ENCODE peak calls at places on chromosome 14, in seven cellular contexts. T is uterus, C is neural progenitor cell, Q is substantia nigra, P is neuronal stem cell, V is heart left ventricle, H is body of pancreas. X is an unnamed sample.

GRCh38 chr14:101034986-101035385 is 131.5 kb upstream of the RTL1 start:
- DNase-seq in T (peak), C (no peak), Q (no peak), P (no peak), V (peak), H (no peak), X (no peak)

GRCh38 chr14:94601961-94602391 is 10.2 kb upstream of the SERPINA3 start:
- DNase-seq in T (peak), C (no peak), Q (no peak), P (no peak), V (peak), H (peak), X (no peak)

GRCh38 chr14:104694475-104694950 is 5.1 kb downstream of the INF2 start:
- DNase-seq in T (no peak), C (no peak), Q (peak), P (no peak), V (no peak), H (no peak), X (no peak)

GRCh38 chr14:85535916-85536834 is 6.2 kb downstream of the FLRT2 start:
- DNase-seq in T (no peak), C (peak), Q (no peak), P (no peak), V (no peak), H (peak), X (no peak)

GRCh38 chr14:101288436-101289229 is 272.7 kb upstream of the DIO3 start:
- DNase-seq in T (peak), C (no peak), Q (no peak), P (no peak), V (no peak), H (peak), X (no peak)

GRCh38 chr14:64303471-64303917 is 9.3 kb upstream of the ESR2 start:
- DNase-seq in T (no peak), C (peak), Q (no peak), P (peak), V (no peak), H (no peak), X (no peak)

GRCh38 chr14:55298423-55298822 is 27.2 kb downstream of the FBXO34 start:
- DNase-seq in T (no peak), C (no peak), Q (no peak), P (no peak), V (no peak), H (no peak), X (no peak)

GRCh38 chr14:21941885-21942284 is 268.3 kb upstream of the OR4E1 start:
- DNase-seq in T (no peak), C (no peak), Q (no peak), P (no peak), V (no peak), H (no peak), X (no peak)

GRCh38 chr14:73221945-73222344 is 15.4 kb upstream of the PAPLN start:
- DNase-seq in T (no peak), C (no peak), Q (no peak), P (no peak), V (no peak), H (no peak), X (no peak)

GRCh38 chr14:100611811-100612480 is 24.7 kb upstream of the BEGAIN start:
- DNase-seq in T (no peak), C (no peak), Q (no peak), P (no peak), V (peak), H (no peak), X (no peak)

GRCh38 chr14:35406811-35407630 is 2.5 kb upstream of the NFKBIA start:
- DNase-seq in T (no peak), C (peak), Q (no peak), P (peak), V (no peak), H (peak), X (no peak)

DNA sequence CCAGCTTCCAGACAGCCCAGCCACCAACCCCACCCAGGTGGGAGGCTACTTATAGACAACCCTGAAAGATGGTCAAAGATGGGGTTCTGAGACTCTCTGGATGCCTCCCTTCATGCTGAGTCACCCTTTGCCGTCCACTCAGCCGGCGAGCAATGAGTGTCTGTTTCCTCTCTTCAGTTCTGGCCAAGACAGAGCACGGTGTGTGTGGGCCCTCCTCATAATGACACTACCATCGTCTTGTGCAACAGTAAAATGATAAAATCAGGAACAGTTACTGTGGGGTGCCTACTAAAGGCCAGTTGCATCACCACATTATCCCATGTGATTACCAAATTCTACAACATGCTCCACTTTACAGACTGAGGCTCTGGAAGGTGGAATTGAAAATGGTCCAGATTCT is 7.0 kb upstream of the BDKRB1 start:
- DNase-seq in T (peak), C (no peak), Q (no peak), P (no peak), V (no peak), H (no peak), X (no peak)
- H3K27ac ChIP-seq in T (no peak), C (no peak), Q (no peak), P (no peak), V (no peak), H (no peak), X (no peak)

DNA sequence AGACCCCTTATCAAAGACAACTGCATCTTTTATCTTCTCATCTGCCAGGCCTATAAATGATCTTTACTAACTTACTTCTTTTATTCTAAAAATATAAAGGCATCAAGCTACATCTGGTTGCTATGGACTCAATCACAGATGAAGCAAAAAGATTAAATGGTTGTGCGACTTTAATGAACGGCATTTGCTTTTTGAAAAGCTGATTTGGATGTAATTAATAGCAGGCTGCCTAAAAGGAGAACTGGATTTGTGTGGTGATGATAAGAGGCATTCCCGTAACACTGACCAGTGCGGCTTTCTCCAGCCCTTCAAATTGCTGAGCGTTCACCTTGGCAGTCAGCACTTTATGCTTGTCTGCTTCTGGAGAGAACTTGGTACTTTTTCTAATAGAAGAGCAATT is 103.8 kb downstream of the ARMH4 start:
- DNase-seq in T (no peak), C (no peak), Q (no peak), P (no peak), V (no peak), H (no peak), X (no peak)
- H3K27ac ChIP-seq in T (no peak), C (peak), Q (no peak), P (no peak), V (no peak), H (no peak), X (no peak)

GRCh38 chr14:80291099-80291498 is 79.8 kb upstream of the DIO2 start:
- DNase-seq in T (no peak), C (no peak), Q (no peak), P (no peak), V (no peak), H (no peak), X (no peak)
- H3K27ac ChIP-seq in T (no peak), C (no peak), Q (no peak), P (no peak), V (peak), H (no peak), X (no peak)

DNA sequence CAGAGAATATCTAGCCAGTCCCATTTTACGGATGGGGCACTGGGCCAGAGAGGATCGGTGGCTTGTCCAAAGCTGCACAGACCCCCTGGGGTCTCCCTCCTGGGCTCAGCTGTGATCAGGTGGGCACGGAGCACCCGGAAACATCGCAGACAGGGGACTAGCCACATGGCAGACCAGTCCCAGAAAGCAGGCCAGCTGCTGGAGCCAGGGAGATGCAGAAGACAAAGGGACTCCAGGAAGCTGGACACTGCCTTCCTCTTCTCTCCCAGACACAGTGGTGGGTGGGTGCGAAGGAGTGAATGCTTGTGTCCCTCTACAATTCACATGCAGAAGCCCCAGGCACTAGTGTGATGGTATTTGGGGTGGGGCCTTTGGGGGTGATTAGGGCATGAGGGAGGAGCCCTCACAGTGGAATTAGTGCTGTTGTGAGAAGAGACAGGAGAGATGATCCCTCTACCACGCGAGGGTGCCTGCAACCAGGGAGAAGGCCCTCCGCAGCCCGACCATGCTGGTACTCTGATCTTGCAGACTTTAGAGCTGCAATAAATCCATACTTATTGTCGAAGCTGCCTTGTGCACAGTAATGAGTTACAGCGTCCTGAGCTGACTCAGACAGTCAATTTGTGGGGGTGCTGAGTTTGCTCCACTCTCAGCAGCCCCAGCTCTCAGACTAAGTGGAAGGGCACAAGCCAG is 95.2 kb downstream of the CALM1 start:
- DNase-seq in T (peak), C (no peak), Q (no peak), P (no peak), V (no peak), H (no peak), X (no peak)
- H3K27ac ChIP-seq in T (peak), C (no peak), Q (peak), P (peak), V (peak), H (no peak), X (peak)

DNA sequence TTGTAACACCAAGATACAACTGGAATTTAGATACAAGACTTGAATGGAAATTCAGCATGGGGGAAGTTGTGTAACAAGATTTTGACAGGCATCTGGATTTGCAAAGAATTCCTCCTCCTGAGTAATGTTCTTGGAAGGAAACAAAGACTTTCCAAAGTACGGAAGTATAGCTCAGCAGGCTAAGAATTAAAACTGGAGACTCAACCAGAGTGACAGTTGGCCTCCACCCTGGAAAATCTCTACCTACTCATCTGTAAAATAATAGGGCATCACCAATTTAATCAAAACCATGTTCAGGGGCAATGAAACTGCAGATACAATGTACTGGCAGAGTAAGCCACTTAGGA is 14.8 kb downstream of the DCAF5 start:
- DNase-seq in T (no peak), C (peak), Q (no peak), P (no peak), V (no peak), H (no peak), X (no peak)
- H3K27ac ChIP-seq in T (peak), C (peak), Q (no peak), P (no peak), V (peak), H (no peak), X (no peak)

GRCh38 chr14:61388976-61389576 is 67.7 kb downstream of the PRKCH start:
- DNase-seq in T (no peak), C (no peak), Q (no peak), P (no peak), V (no peak), H (no peak), X (no peak)
- H3K27ac ChIP-seq in T (no peak), C (no peak), Q (no peak), P (no peak), V (peak), H (no peak), X (no peak)

GRCh38 chr14:44995196-44995595 is 33.2 kb downstream of the TOGARAM1 start:
- DNase-seq in T (no peak), C (no peak), Q (no peak), P (no peak), V (no peak), H (no peak), X (no peak)

DNA sequence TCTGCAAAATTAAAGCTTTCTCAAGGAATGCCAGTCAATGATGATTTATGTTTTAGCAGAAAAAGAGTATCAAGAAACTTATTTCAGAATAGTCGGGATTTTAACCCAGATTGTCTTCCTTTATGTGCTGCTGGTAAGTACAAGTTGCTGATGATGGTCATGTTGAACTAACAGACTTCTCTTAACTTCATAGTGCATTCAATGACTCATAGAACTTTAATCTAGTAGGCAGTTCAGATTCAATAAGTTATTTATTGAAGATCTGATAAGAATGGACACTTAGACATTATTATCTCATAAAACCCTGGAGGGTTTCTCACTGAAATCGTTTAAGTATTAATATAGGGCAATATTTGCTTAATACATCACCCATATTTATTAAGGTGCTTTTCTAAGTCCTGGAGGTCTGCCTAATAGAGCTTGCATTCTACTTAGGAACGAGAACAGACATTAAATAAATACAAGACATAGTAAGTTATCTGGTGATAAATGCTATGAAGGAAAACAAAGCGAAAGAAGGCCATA is 33.8 kb downstream of the TOGARAM1 start:
- DNase-seq in T (no peak), C (no peak), Q (no peak), P (no peak), V (no peak), H (no peak), X (no peak)
- H3K27ac ChIP-seq in T (no peak), C (no peak), Q (peak), P (no peak), V (no peak), H (no peak), X (no peak)

GRCh38 chr14:68085742-68086141 is 266.2 kb downstream of the RAD51B start:
- DNase-seq in T (no peak), C (no peak), Q (no peak), P (no peak), V (no peak), H (no peak), X (no peak)
- H3K27ac ChIP-seq in T (peak), C (no peak), Q (no peak), P (no peak), V (no peak), H (no peak), X (no peak)

X was measured in SJCRH30.